ENCODE peak calls at places on chromosomes 7 and 10, in ten cellular contexts. C is activated naive CD4-positive, alpha-beta T cell treated with Interleukin-2 at 50 U/mL for 16 hours; F is choroid plexus epithelial cell; P is mucosa of descending colon; E is nephron progenitor cell; I is Peyer's patch; X is NAMALWA; M is lower lobe of right lung; G is non-pigmented ciliary epithelial cell; Q is activated CD4-positive, alpha-beta T cell treated with anti-CD3 and anti-CD28 coated beads, Interleukin-2, amount 10 ng/mL, durations not matched to agents 7 days and 5 days. D is an unnamed sample.
A peak's percentile ranks its signal among the peaks of the same experiment; 100 is the strongest.

GRCh38 chr7:143391462-143392404 is 10.6 kb downstream of the ZYX start:
- DNase-seq in G (no peak), X (no peak), I (no peak), Q (no peak), F (peak; percentile 75), P (no peak), C (no peak), E (no peak), M (no peak), D (no peak)

GRCh38 chr10:13816195-13816926 is 229.6 kb downstream of the PRPF18 start:
- DNase-seq in P (peak; percentile 69), M (peak; percentile 62), I (peak; percentile 22), C (no peak), X (no peak), G (no peak), F (peak; percentile 93), E (no peak), Q (no peak), D (no peak)

GRCh38 chr10:33196377-33196706 is 138.1 kb downstream of the NRP1 start:
- DNase-seq in E (no peak), F (no peak), Q (no peak), I (no peak), C (no peak), X (no peak), G (no peak), P (no peak), M (no peak), D (no peak)

GRCh38 chr10:73854310-73854709 is 20.0 kb downstream of the CAMK2G start:
- DNase-seq in C (no peak), M (no peak), X (no peak), P (no peak), Q (no peak), I (no peak), F (no peak), E (no peak), G (no peak), D (no peak)

GRCh38 chr7:34558026-34558425 is 100.0 kb upstream of the NPSR1 start:
- DNase-seq in M (no peak), G (no peak), X (no peak), P (no peak), I (no peak), E (no peak), C (no peak), F (no peak), Q (no peak), D (no peak)

GRCh38 chr7:33754933-33755928 is 150.1 kb upstream of the BMPER start:
- DNase-seq in E (no peak), C (no peak), G (no peak), M (no peak), X (no peak), Q (no peak), P (no peak), F (no peak), I (no peak), D (no peak)

GRCh38 chr10:100562806-100563293 is 27.1 kb downstream of the HIF1AN start:
- DNase-seq in E (peak; percentile 64), G (peak; percentile 8), P (no peak), X (no peak), M (no peak), F (peak; percentile 44), I (no peak), Q (no peak), C (no peak), D (no peak)

GRCh38 chr10:133089461-133089800 is 1.7 kb downstream of the ADGRA1 start:
- DNase-seq in I (no peak), E (no peak), M (no peak), C (no peak), G (no peak), X (no peak), P (no peak), F (no peak), Q (no peak), D (no peak)

GRCh38 chr7:141017555-141017954 is 2.8 kb upstream of the MRPS33 start:
- DNase-seq in G (no peak), C (no peak), Q (no peak), M (no peak), E (no peak), X (no peak), F (no peak), I (no peak), P (no peak), D (no peak)

D was measured in Karpas-422.